ENCODE peak calls at places on chromosomes 12 and 14, in four cellular contexts. Y is stimulated activated CD4-positive, alpha-beta T cell treated with anti-CD3 and anti-CD28 coated beads, Interleukin-15, amount 100 ng/mL, for 24 hours; T is posterior cingulate gyrus; R is T1000. W is an unnamed sample.

GRCh38 chr12:98593351-98594049 is at the start of gene SLC25A3:
- DNase-seq in Y (peak), T (peak), R (peak), W (peak)

GRCh38 chr14:71202881-71203280 is 295.6 kb downstream of the PCNX1 start:
- DNase-seq in Y (no peak), T (no peak), R (no peak), W (no peak)

GRCh38 chr12:68580911-68581310 is 29.8 kb upstream of the RAP1B start:
- DNase-seq in Y (no peak), T (no peak), R (no peak), W (no peak)

GRCh38 chr14:77099425-77100167 is 1.5 kb downstream of the CIPC start:
- DNase-seq in Y (no peak), T (no peak), R (no peak), W (no peak)

GRCh38 chr14:23187925-23188324 is 4.5 kb upstream of the SLC7A8 start:
- DNase-seq in Y (no peak), T (no peak), R (no peak), W (no peak)

GRCh38 chr14:90253826-90254225 is 2.5 kb upstream of the PSMC1 start:
- DNase-seq in Y (no peak), T (no peak), R (no peak), W (no peak)

GRCh38 chr12:48972213-48973021 is 882 bp upstream of the WNT10B start:
- DNase-seq in Y (peak), T (no peak), R (peak), W (peak)

GRCh38 chr14:102590667-102591099 is 1.8 kb upstream of the RCOR1 start:
- DNase-seq in Y (no peak), T (no peak), R (no peak), W (peak)

GRCh38 chr12:102592134-102592533 is 111.8 kb upstream of the IGF1 start:
- DNase-seq in Y (no peak), T (no peak), R (no peak), W (no peak)

GRCh38 chr12:108989381-108989780 is 31.5 kb downstream of the SVOP start:
- DNase-seq in Y (no peak), T (no peak), R (no peak), W (no peak)

GRCh38 chr12:24991209-24992049 is 42.5 kb upstream of the BCAT1 start:
- DNase-seq in Y (no peak), T (no peak), R (no peak), W (no peak)

GRCh38 chr14:34835312-34835711 is 39.8 kb downstream of the BAZ1A start:
- DNase-seq in Y (no peak), T (no peak), R (no peak), W (no peak)

GRCh38 chr12:106178582-106178981 is 39.8 kb upstream of the NUAK1 start:
- DNase-seq in Y (no peak), T (no peak), R (no peak), W (no peak)

GRCh38 chr14:103908580-103908979 is 19.7 kb upstream of the TDRD9 start:
- DNase-seq in Y (no peak), T (no peak), R (no peak), W (peak)

GRCh38 chr14:99546230-99546879 is 57.7 kb downstream of the CCDC85C start:
- DNase-seq in Y (no peak), T (no peak), R (no peak), W (no peak)

GRCh38 chr14:32524609-32525391 is 195.7 kb downstream of the AKAP6 start:
- DNase-seq in Y (no peak), T (no peak), R (no peak), W (no peak)

GRCh38 chr12:65911321-65911720 is 87.0 kb downstream of the HMGA2 start:
- DNase-seq in Y (no peak), T (no peak), R (no peak), W (no peak)

GRCh38 chr12:29546000-29546399 is 48.5 kb upstream of the OVCH1 start:
- DNase-seq in Y (no peak), T (no peak), R (no peak), W (no peak)

GRCh38 chr12:58248599-58248998 is 307.2 kb downstream of the ATP23 start:
- DNase-seq in Y (no peak), T (no peak), R (no peak), W (no peak)

GRCh38 chr14:68977137-68977740 is 1.9 kb downstream of the ACTN1 start:
- DNase-seq in Y (peak), T (no peak), R (no peak), W (peak)

GRCh38 chr14:77041837-77042557 is 13.5 kb upstream of the IRF2BPL start:
- DNase-seq in Y (no peak), T (peak), R (no peak), W (no peak)

GRCh38 chr14:61893371-61893940 is 131.2 kb downstream of the SNAPC1 start:
- DNase-seq in Y (no peak), T (no peak), R (no peak), W (no peak)

GRCh38 chr14:99883866-99884650 is 90.8 kb downstream of the EML1 start:
- DNase-seq in Y (no peak), T (no peak), R (no peak), W (no peak)

GRCh38 chr12:89494411-89495231 is 30.0 kb downstream of the GALNT4 start:
- DNase-seq in Y (peak), T (no peak), R (no peak), W (peak)

GRCh38 chr14:69107407-69108003 is 45.4 kb downstream of the DCAF5 start:
- DNase-seq in Y (peak), T (no peak), R (peak), W (peak)

GRCh38 chr12:60863421-60863820 is 1267.6 kb downstream of the SLC16A7 start:
- DNase-seq in Y (no peak), T (no peak), R (no peak), W (no peak)

GRCh38 chr12:117662220-117662619 is 300.8 kb upstream of the NOS1 start:
- DNase-seq in Y (no peak), T (no peak), R (no peak), W (no peak)

GRCh38 chr14:88950069-88950468 is 125.6 kb downstream of the TTC8 start:
- DNase-seq in Y (no peak), T (no peak), R (no peak), W (no peak)

GRCh38 chr12:79127268-79127895 is 262.8 kb downstream of the SYT1 start:
- DNase-seq in Y (no peak), T (no peak), R (no peak), W (no peak)